ENCODE peak calls at places on chromosomes 7 and 10, in six cellular contexts. S is OCI-LY7, E is hepatocyte, V is AG04450, T is HCT116, N is left ventricle myocardium inferior. A is an unnamed sample.

GRCh38 chr7:137774793-137775201 is 72.0 kb downstream of the DGKI start:
- DNase-seq in S (no peak), E (no peak), V (no peak), T (no peak), N (no peak), A (no peak)

GRCh38 chr7:79504607-79505389 is 51.3 kb upstream of the MAGI2 start:
- DNase-seq in S (no peak), E (peak; percentile 33), V (no peak), T (peak; percentile 15), N (no peak), A (no peak)

GRCh38 chr10:46530249-46531186 is 25.9 kb downstream of the GPRIN2 start:
- DNase-seq in S (no peak), E (peak; percentile 85), V (no peak), T (no peak), N (peak; percentile 10), A (peak; percentile 100)

GRCh38 chr7:42734568-42734967 is 177.3 kb downstream of the C7orf25 start:
- DNase-seq in S (no peak), E (no peak), V (no peak), T (no peak), N (no peak), A (no peak)

GRCh38 chr10:75100764-75101291 is 10.6 kb upstream of the SAMD8 start:
- DNase-seq in S (no peak), E (no peak), V (no peak), T (no peak), N (no peak), A (no peak)

GRCh38 chr7:149690688-149691446 is 82.5 kb downstream of the ZNF467 start:
- DNase-seq in S (no peak), E (peak; percentile 47), V (no peak), T (peak; percentile 89), N (peak; percentile 17), A (peak; percentile 54)

GRCh38 chr10:120098242-120098930 is 205.9 kb downstream of the SEC23IP start:
- DNase-seq in S (no peak), E (no peak), V (no peak), T (no peak), N (no peak), A (no peak)

GRCh38 chr7:6433814-6434630 is 13.7 kb downstream of the DAGLB start:
- DNase-seq in S (no peak), E (no peak), V (no peak), T (no peak), N (no peak), A (no peak)

GRCh38 chr10:21340341-21340740 is 185.1 kb downstream of the SKIDA1 start:
- DNase-seq in S (no peak), E (no peak), V (no peak), T (no peak), N (no peak), A (no peak)

GRCh38 chr7:73504017-73504416 is 18.1 kb downstream of the BAZ1B start:
- DNase-seq in S (no peak), E (no peak), V (no peak), T (no peak), N (no peak), A (no peak)

GRCh38 chr7:32177216-32177615 is 107.0 kb upstream of the PDE1C start:
- DNase-seq in S (no peak), E (no peak), V (no peak), T (no peak), N (no peak), A (no peak)

GRCh38 chr7:107390921-107391320 is 78.9 kb upstream of the GPR22 start:
- DNase-seq in S (no peak), E (peak; percentile 25), V (no peak), T (no peak), N (no peak), A (no peak)

GRCh38 chr7:106329971-106330733 is 45.4 kb upstream of the NAMPT start:
- DNase-seq in S (no peak), E (no peak), V (no peak), T (no peak), N (no peak), A (peak; percentile 21)

GRCh38 chr10:127911218-127911866 is 4.4 kb downstream of the PTPRE start:
- DNase-seq in S (no peak), E (no peak), V (no peak), T (no peak), N (peak; percentile 58), A (no peak)

GRCh38 chr10:80279146-80279545 is 10.3 kb downstream of the MAT1A start:
- DNase-seq in S (no peak), E (no peak), V (no peak), T (no peak), N (no peak), A (no peak)

GRCh38 chr7:152137476-152138025 is 112.1 kb downstream of the GALNT11 start:
- DNase-seq in S (no peak), E (no peak), V (no peak), T (no peak), N (no peak), A (no peak)

GRCh38 chr10:118998183-118998582 is 31.3 kb upstream of the NANOS1 start:
- DNase-seq in S (no peak), E (no peak), V (no peak), T (no peak), N (no peak), A (no peak)

GRCh38 chr10:110222896-110223675 is 15.7 kb downstream of the MXI1 start:
- DNase-seq in S (no peak), E (no peak), V (no peak), T (no peak), N (no peak), A (no peak)

GRCh38 chr7:150378115-150378852 is 846 bp upstream of the ZNF775 start:
- DNase-seq in S (peak; percentile 65), E (peak; percentile 84), V (peak; percentile 20), T (peak; percentile 19), N (peak; percentile 55), A (no peak)

GRCh38 chr7:127392182-127392565 is 334 bp downstream of the ZNF800 start:
- DNase-seq in S (peak; percentile 74), E (peak; percentile 84), V (no peak), T (no peak), N (peak; percentile 59), A (no peak)

GRCh38 chr7:38840736-38841460 is 68.1 kb downstream of the VPS41 start:
- DNase-seq in S (no peak), E (no peak), V (peak; percentile 79), T (no peak), N (no peak), A (peak; percentile 47)

GRCh38 chr10:125868372-125868975 is 12.6 kb downstream of the DHX32 start:
- DNase-seq in S (peak; percentile 41), E (peak; percentile 58), V (peak; percentile 32), T (peak; percentile 59), N (no peak), A (no peak)

GRCh38 chr7:133571066-133571465 is 318.2 kb downstream of the EXOC4 start:
- DNase-seq in S (no peak), E (no peak), V (no peak), T (no peak), N (no peak), A (no peak)

GRCh38 chr7:67716729-67717128 is 720.1 kb downstream of the TYW1 start:
- DNase-seq in S (peak; percentile 5), E (no peak), V (no peak), T (no peak), N (no peak), A (no peak)

GRCh38 chr7:81725496-81726117 is 44.2 kb downstream of the HGF start:
- DNase-seq in S (no peak), E (peak; percentile 23), V (peak; percentile 98), T (no peak), N (no peak), A (peak; percentile 83)

GRCh38 chr7:40230086-40230485 is 95.3 kb downstream of the SUGCT start:
- DNase-seq in S (no peak), E (no peak), V (no peak), T (no peak), N (no peak), A (no peak)

GRCh38 chr7:76220185-76221057 is 18.7 kb downstream of the SRRM3 start:
- DNase-seq in S (no peak), E (peak; percentile 71), V (no peak), T (no peak), N (no peak), A (peak; percentile 12)

GRCh38 chr7:1154172-1154739 is 5.7 kb downstream of the ZFAND2A start:
- DNase-seq in S (no peak), E (no peak), V (no peak), T (no peak), N (no peak), A (no peak)
- H3K4me3 ChIP-seq in S (no peak overlapping the region), E (no peak overlapping the region), V (no peak overlapping the region), T (no peak overlapping the region), N (no peak overlapping the region), A (no peak overlapping the region)

DNA sequence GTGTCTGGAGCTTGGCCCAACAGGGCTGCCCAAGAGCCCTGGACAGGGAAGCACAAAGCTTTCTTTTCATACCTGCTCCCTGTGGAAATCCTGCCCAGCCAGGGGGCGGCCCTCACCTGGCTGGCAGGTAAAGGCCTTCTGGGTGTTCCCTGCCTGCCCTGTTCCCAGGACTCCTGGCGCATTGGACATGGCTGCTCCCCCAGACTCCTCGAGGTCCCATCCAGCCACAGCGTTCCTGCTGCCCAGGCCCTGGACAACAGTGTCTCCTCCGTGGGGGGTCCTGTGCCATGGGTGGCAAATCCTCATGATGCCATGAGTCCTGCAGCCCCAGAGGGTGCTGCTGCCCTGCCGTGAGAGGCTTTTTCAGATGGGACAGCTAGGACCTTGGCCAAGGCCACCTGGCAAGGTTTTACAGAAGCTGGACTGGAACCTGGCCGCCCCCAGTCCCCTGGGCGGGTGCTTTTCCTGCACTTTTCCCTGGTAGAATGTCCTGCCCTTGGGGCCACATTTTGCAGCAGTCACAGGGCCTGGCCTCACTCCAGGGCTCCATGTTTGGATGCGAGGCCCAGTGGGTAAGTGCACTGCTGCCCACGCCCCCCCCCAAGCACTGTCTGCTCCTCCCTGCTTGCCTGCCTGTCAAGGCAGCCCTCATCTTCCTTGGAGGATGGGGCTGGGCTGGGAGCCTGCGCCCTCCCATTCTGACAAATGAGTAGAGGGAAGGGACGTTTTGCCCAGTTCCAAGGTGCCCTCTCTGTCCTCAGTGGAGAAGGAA is 60.7 kb downstream of the LHPP start:
- DNase-seq in S (no peak), E (no peak), V (no peak), T (no peak), N (no peak), A (no peak)
- H3K4me3 ChIP-seq in S (no peak overlapping the region), E (no peak overlapping the region), V (no peak overlapping the region), T (no peak overlapping the region), N (no peak overlapping the region), A (no peak overlapping the region)

GRCh38 chr10:987906-988666 is at the start of gene GTPBP4:
- DNase-seq in S (peak; percentile 98), E (peak; percentile 98), V (peak; percentile 89), T (peak; percentile 94), N (peak; percentile 99), A (peak; percentile 87)

GRCh38 chr10:988667-989545 is 672 bp downstream of the GTPBP4 start:
- DNase-seq in S (no peak), E (no peak), V (no peak), T (no peak), N (no peak), A (no peak)

GRCh38 chr10:987635-987905 is 664 bp upstream of the GTPBP4 start:
- DNase-seq in S (no peak), E (no peak), V (no peak), T (no peak), N (no peak), A (no peak)

GRCh38 chr10:992523-993340 is 4.5 kb downstream of the GTPBP4 start:
- DNase-seq in S (no peak), E (no peak), V (no peak), T (no peak), N (no peak), A (no peak)

GRCh38 chr10:990808-991207 is 2.6 kb downstream of the GTPBP4 start:
- DNase-seq in S (no peak), E (no peak), V (no peak), T (no peak), N (no peak), A (no peak)
- H3K4me3 ChIP-seq in S (peak overlapping the region; percentile 18), E (no peak overlapping the region), V (no peak overlapping the region), T (no peak overlapping the region), N (no peak overlapping the region), A (no peak overlapping the region)

GRCh38 chr7:37352974-37353948 is 95.4 kb downstream of the ELMO1 start:
- DNase-seq in S (peak; percentile 82), E (no peak), V (no peak), T (peak; percentile 15), N (no peak), A (no peak)
- H3K4me3 ChIP-seq in S (peak overlapping the region; percentile 74), E (no peak overlapping the region), V (no peak overlapping the region), T (no peak overlapping the region), N (peak overlapping the region; percentile 36), A (no peak overlapping the region)